ENCODE peak calls at places on chromosomes 12 and 14, in ten cellular contexts. One of them, this sample, is unnamed.

GRCh38 chr12:20444595-20445170 is 76.3 kb downstream of the PDE3A start:
- DNase-seq in heart left ventricle: no peak
- DNase-seq in transverse colon: no peak
- DNase-seq in GM12878: no peak
- DNase-seq in adrenal gland: no peak
- DNase-seq in ovary: no peak
- DNase-seq in prostate gland: no peak
- DNase-seq in stomach: no peak
- DNase-seq in esophagus squamous epithelium: no peak
- DNase-seq in IMR-90: no peak
- DNase-seq in this sample: no peak

GRCh38 chr12:4214912-4215861 is 58.4 kb upstream of the CCND2 start:
- DNase-seq in heart left ventricle: peak
- DNase-seq in transverse colon: peak
- DNase-seq in GM12878: peak
- DNase-seq in adrenal gland: peak
- DNase-seq in ovary: no peak
- DNase-seq in prostate gland: no peak
- DNase-seq in stomach: peak
- DNase-seq in esophagus squamous epithelium: no peak
- DNase-seq in IMR-90: no peak
- DNase-seq in this sample: peak

GRCh38 chr12:131714759-131715158 is 3.9 kb downstream of the SFSWAP start:
- DNase-seq in heart left ventricle: no peak
- DNase-seq in transverse colon: no peak
- DNase-seq in GM12878: no peak
- DNase-seq in adrenal gland: no peak
- DNase-seq in ovary: no peak
- DNase-seq in prostate gland: no peak
- DNase-seq in stomach: no peak
- DNase-seq in esophagus squamous epithelium: no peak
- DNase-seq in IMR-90: no peak
- DNase-seq in this sample: no peak

GRCh38 chr14:50085570-50086315 is 30.6 kb downstream of the VCPKMT start:
- DNase-seq in heart left ventricle: no peak
- DNase-seq in transverse colon: no peak
- DNase-seq in GM12878: peak
- DNase-seq in adrenal gland: peak
- DNase-seq in ovary: no peak
- DNase-seq in prostate gland: no peak
- DNase-seq in stomach: no peak
- DNase-seq in esophagus squamous epithelium: no peak
- DNase-seq in IMR-90: peak
- DNase-seq in this sample: no peak

GRCh38 chr12:75905975-75906374 is 125.6 kb downstream of the PHLDA1 start:
- DNase-seq in heart left ventricle: no peak
- DNase-seq in transverse colon: no peak
- DNase-seq in GM12878: no peak
- DNase-seq in adrenal gland: no peak
- DNase-seq in ovary: no peak
- DNase-seq in prostate gland: no peak
- DNase-seq in stomach: no peak
- DNase-seq in esophagus squamous epithelium: no peak
- DNase-seq in IMR-90: no peak
- DNase-seq in this sample: no peak

GRCh38 chr14:90381999-90382451 is 14.8 kb upstream of the CALM1 start:
- DNase-seq in heart left ventricle: no peak
- DNase-seq in transverse colon: peak
- DNase-seq in GM12878: no peak
- DNase-seq in adrenal gland: peak
- DNase-seq in ovary: peak
- DNase-seq in prostate gland: peak
- DNase-seq in stomach: peak
- DNase-seq in esophagus squamous epithelium: no peak
- DNase-seq in IMR-90: no peak
- DNase-seq in this sample: no peak

GRCh38 chr14:104436047-104436531 is 143.5 kb upstream of the C14orf180 start:
- DNase-seq in heart left ventricle: peak
- DNase-seq in transverse colon: peak
- DNase-seq in GM12878: no peak
- DNase-seq in adrenal gland: peak
- DNase-seq in ovary: peak
- DNase-seq in prostate gland: no peak
- DNase-seq in stomach: peak
- DNase-seq in esophagus squamous epithelium: no peak
- DNase-seq in IMR-90: no peak
- DNase-seq in this sample: peak

GRCh38 chr12:116265361-116266128 is 11.9 kb downstream of the MED13L start:
- DNase-seq in heart left ventricle: no peak
- DNase-seq in transverse colon: no peak
- DNase-seq in GM12878: no peak
- DNase-seq in adrenal gland: no peak
- DNase-seq in ovary: no peak
- DNase-seq in prostate gland: no peak
- DNase-seq in stomach: no peak
- DNase-seq in esophagus squamous epithelium: no peak
- DNase-seq in IMR-90: no peak
- DNase-seq in this sample: no peak

GRCh38 chr12:93243689-93244513 is 133.8 kb upstream of the NUDT4 start:
- DNase-seq in heart left ventricle: no peak
- DNase-seq in transverse colon: peak
- DNase-seq in GM12878: peak
- DNase-seq in adrenal gland: peak
- DNase-seq in ovary: no peak
- DNase-seq in prostate gland: peak
- DNase-seq in stomach: no peak
- DNase-seq in esophagus squamous epithelium: no peak
- DNase-seq in IMR-90: peak
- DNase-seq in this sample: peak

GRCh38 chr12:7486512-7486911 is 17.1 kb downstream of the CD163 start:
- DNase-seq in heart left ventricle: no peak
- DNase-seq in transverse colon: no peak
- DNase-seq in GM12878: no peak
- DNase-seq in adrenal gland: no peak
- DNase-seq in ovary: no peak
- DNase-seq in prostate gland: no peak
- DNase-seq in stomach: no peak
- DNase-seq in esophagus squamous epithelium: no peak
- DNase-seq in IMR-90: no peak
- DNase-seq in this sample: no peak

GRCh38 chr12:132316497-132317232 is 12.7 kb downstream of the GALNT9 start:
- DNase-seq in heart left ventricle: peak
- DNase-seq in transverse colon: no peak
- DNase-seq in GM12878: no peak
- DNase-seq in adrenal gland: no peak
- DNase-seq in ovary: no peak
- DNase-seq in prostate gland: no peak
- DNase-seq in stomach: no peak
- DNase-seq in esophagus squamous epithelium: no peak
- DNase-seq in IMR-90: no peak
- DNase-seq in this sample: no peak

GRCh38 chr14:103115845-103116572 is 7.3 kb upstream of the TNFAIP2 start:
- DNase-seq in heart left ventricle: no peak
- DNase-seq in transverse colon: no peak
- DNase-seq in GM12878: no peak
- DNase-seq in adrenal gland: no peak
- DNase-seq in ovary: no peak
- DNase-seq in prostate gland: no peak
- DNase-seq in stomach: no peak
- DNase-seq in esophagus squamous epithelium: no peak
- DNase-seq in IMR-90: peak
- DNase-seq in this sample: no peak

GRCh38 chr12:39296496-39296895 is 146.4 kb downstream of the KIF21A start:
- DNase-seq in heart left ventricle: no peak
- DNase-seq in transverse colon: no peak
- DNase-seq in GM12878: no peak
- DNase-seq in adrenal gland: no peak
- DNase-seq in ovary: no peak
- DNase-seq in prostate gland: no peak
- DNase-seq in stomach: no peak
- DNase-seq in esophagus squamous epithelium: no peak
- DNase-seq in IMR-90: no peak
- DNase-seq in this sample: no peak

GRCh38 chr12:91920276-91920675 is 225.4 kb downstream of the BTG1 start:
- DNase-seq in heart left ventricle: no peak
- DNase-seq in transverse colon: no peak
- DNase-seq in GM12878: no peak
- DNase-seq in adrenal gland: no peak
- DNase-seq in ovary: no peak
- DNase-seq in prostate gland: no peak
- DNase-seq in stomach: no peak
- DNase-seq in esophagus squamous epithelium: no peak
- DNase-seq in IMR-90: peak
- DNase-seq in this sample: no peak

GRCh38 chr12:53244337-53244736 is 12.3 kb upstream of the RARG start:
- DNase-seq in heart left ventricle: no peak
- DNase-seq in transverse colon: no peak
- DNase-seq in GM12878: no peak
- DNase-seq in adrenal gland: no peak
- DNase-seq in ovary: no peak
- DNase-seq in prostate gland: no peak
- DNase-seq in stomach: no peak
- DNase-seq in esophagus squamous epithelium: no peak
- DNase-seq in IMR-90: no peak
- DNase-seq in this sample: no peak
- TF ChIP-seq POLR2A in heart left ventricle: no peak
- TF ChIP-seq POLR2A in transverse colon: no peak
- TF ChIP-seq POLR2A in GM12878: no peak
- TF ChIP-seq POLR2A in adrenal gland: no peak
- TF ChIP-seq POLR2A in ovary: no peak
- TF ChIP-seq POLR2A in prostate gland: no peak
- TF ChIP-seq POLR2A in stomach: no peak
- TF ChIP-seq POLR2A in esophagus squamous epithelium: no peak
- TF ChIP-seq POLR2A in IMR-90: no peak
- TF ChIP-seq POLR2A in this sample: no peak

GRCh38 chr12:29208935-29209701 is 60.0 kb downstream of the FAR2 start:
- DNase-seq in heart left ventricle: no peak
- DNase-seq in transverse colon: no peak
- DNase-seq in GM12878: no peak
- DNase-seq in adrenal gland: no peak
- DNase-seq in ovary: no peak
- DNase-seq in prostate gland: no peak
- DNase-seq in stomach: no peak
- DNase-seq in esophagus squamous epithelium: no peak
- DNase-seq in IMR-90: no peak
- DNase-seq in this sample: no peak
- TF ChIP-seq CTCF in heart left ventricle: no peak
- TF ChIP-seq CTCF in transverse colon: no peak
- TF ChIP-seq CTCF in GM12878: no peak
- TF ChIP-seq CTCF in adrenal gland: no peak
- TF ChIP-seq CTCF in ovary: no peak
- TF ChIP-seq CTCF in prostate gland: no peak
- TF ChIP-seq CTCF in stomach: no peak
- TF ChIP-seq CTCF in esophagus squamous epithelium: no peak
- TF ChIP-seq CTCF in IMR-90: no peak
- TF ChIP-seq CTCF in this sample: no peak

DNA sequence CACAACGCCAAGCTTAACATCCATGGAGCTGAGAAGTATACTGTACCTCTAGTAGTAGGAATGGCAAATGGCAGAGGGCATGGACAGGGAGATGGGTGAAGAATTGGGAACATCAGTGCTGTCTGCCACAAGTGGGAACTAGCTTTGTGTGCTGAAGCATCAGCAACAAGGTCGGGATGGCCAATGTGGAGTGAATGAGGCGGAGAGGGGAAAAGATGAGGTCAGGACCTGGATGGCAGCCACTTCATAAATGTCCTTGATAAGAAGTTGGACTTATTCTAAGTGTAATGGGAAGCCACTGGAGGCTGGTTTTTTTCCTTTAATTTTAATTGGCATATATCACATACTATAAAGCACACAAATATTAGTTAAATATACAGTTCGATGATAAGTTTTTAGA is 21.9 kb upstream of the CLMN start:
- DNase-seq in heart left ventricle: no peak
- DNase-seq in transverse colon: no peak
- DNase-seq in GM12878: no peak
- DNase-seq in adrenal gland: peak
- DNase-seq in ovary: no peak
- DNase-seq in prostate gland: no peak
- DNase-seq in stomach: no peak
- DNase-seq in esophagus squamous epithelium: no peak
- DNase-seq in IMR-90: no peak
- DNase-seq in this sample: no peak
- TF ChIP-seq POLR2A in heart left ventricle: no peak
- TF ChIP-seq POLR2A in transverse colon: no peak
- TF ChIP-seq POLR2A in GM12878: no peak
- TF ChIP-seq POLR2A in adrenal gland: no peak
- TF ChIP-seq POLR2A in ovary: no peak
- TF ChIP-seq POLR2A in prostate gland: no peak
- TF ChIP-seq POLR2A in stomach: no peak
- TF ChIP-seq POLR2A in esophagus squamous epithelium: no peak
- TF ChIP-seq POLR2A in IMR-90: no peak
- TF ChIP-seq POLR2A in this sample: no peak

GRCh38 chr14:88130057-88130432 is 125.1 kb downstream of the GPR65 start:
- DNase-seq in heart left ventricle: no peak
- DNase-seq in transverse colon: no peak
- DNase-seq in GM12878: no peak
- DNase-seq in adrenal gland: no peak
- DNase-seq in ovary: no peak
- DNase-seq in prostate gland: no peak
- DNase-seq in stomach: no peak
- DNase-seq in esophagus squamous epithelium: no peak
- DNase-seq in IMR-90: no peak
- DNase-seq in this sample: no peak

GRCh38 chr14:88128811-88129210 is 123.9 kb downstream of the GPR65 start:
- DNase-seq in heart left ventricle: no peak
- DNase-seq in transverse colon: peak
- DNase-seq in GM12878: no peak
- DNase-seq in adrenal gland: no peak
- DNase-seq in ovary: no peak
- DNase-seq in prostate gland: no peak
- DNase-seq in stomach: no peak
- DNase-seq in esophagus squamous epithelium: no peak
- DNase-seq in IMR-90: no peak
- DNase-seq in this sample: no peak

GRCh38 chr14:88129306-88130056 is 124.5 kb downstream of the GPR65 start:
- DNase-seq in heart left ventricle: no peak
- DNase-seq in transverse colon: no peak
- DNase-seq in GM12878: no peak
- DNase-seq in adrenal gland: peak
- DNase-seq in ovary: no peak
- DNase-seq in prostate gland: no peak
- DNase-seq in stomach: no peak
- DNase-seq in esophagus squamous epithelium: no peak
- DNase-seq in IMR-90: peak
- DNase-seq in this sample: no peak
- TF ChIP-seq CTCF in heart left ventricle: no peak
- TF ChIP-seq CTCF in transverse colon: no peak
- TF ChIP-seq CTCF in GM12878: peak
- TF ChIP-seq CTCF in adrenal gland: no peak
- TF ChIP-seq CTCF in ovary: no peak
- TF ChIP-seq CTCF in prostate gland: no peak
- TF ChIP-seq CTCF in stomach: no peak
- TF ChIP-seq CTCF in esophagus squamous epithelium: no peak
- TF ChIP-seq CTCF in IMR-90: no peak
- TF ChIP-seq CTCF in this sample: no peak

GRCh38 chr12:70609739-70610491 is 27.3 kb downstream of the PTPRB start:
- DNase-seq in heart left ventricle: peak
- DNase-seq in transverse colon: peak
- DNase-seq in GM12878: no peak
- DNase-seq in adrenal gland: peak
- DNase-seq in ovary: peak
- DNase-seq in prostate gland: peak
- DNase-seq in stomach: peak
- DNase-seq in esophagus squamous epithelium: no peak
- DNase-seq in IMR-90: no peak
- DNase-seq in this sample: peak
- TF ChIP-seq POLR2A in heart left ventricle: no peak
- TF ChIP-seq POLR2A in transverse colon: peak
- TF ChIP-seq POLR2A in GM12878: no peak
- TF ChIP-seq POLR2A in adrenal gland: peak
- TF ChIP-seq POLR2A in ovary: no peak
- TF ChIP-seq POLR2A in prostate gland: no peak
- TF ChIP-seq POLR2A in stomach: no peak
- TF ChIP-seq POLR2A in esophagus squamous epithelium: no peak
- TF ChIP-seq POLR2A in IMR-90: no peak
- TF ChIP-seq POLR2A in this sample: no peak

This sample was measured in lower leg skin.